ENCODE peak calls at places on chromosomes 16 and 17, in four cellular contexts. V is astrocyte of the cerebellum, K is iris pigment epithelial cell, L is mesothelial cell of epicardium. C is an unnamed sample.

GRCh38 chr17:65799454-65799853 is 238.0 kb upstream of the AXIN2 start:
- DNase-seq in V (no peak), K (no peak), L (no peak), C (no peak)

GRCh38 chr17:42849451-42850157 is 1.4 kb upstream of the AOC3 start:
- DNase-seq in V (no peak), K (no peak), L (no peak), C (no peak)

GRCh38 chr16:84027607-84028006 is 15.0 kb downstream of the SLC38A8 start:
- DNase-seq in V (no peak), K (no peak), L (no peak), C (no peak)

GRCh38 chr17:16281351-16281750 is 64.3 kb downstream of the PIGL start:
- DNase-seq in V (peak), K (peak), L (no peak), C (peak)

GRCh38 chr17:22512997-22513538 is 820.7 kb downstream of the KCNJ18 start:
- DNase-seq in V (no peak), K (no peak), L (no peak), C (no peak)

GRCh38 chr17:35345926-35346771 is 27.3 kb downstream of the SLFN11 start:
- DNase-seq in V (no peak), K (peak), L (no peak), C (peak)

GRCh38 chr17:6560496-6560895 is 4.1 kb upstream of the PITPNM3 start:
- DNase-seq in V (no peak), K (no peak), L (no peak), C (no peak)

GRCh38 chr17:8954339-8954738 is 11.2 kb downstream of the PIK3R5 start:
- DNase-seq in V (no peak), K (no peak), L (no peak), C (no peak)

GRCh38 chr16:3113765-3114479 is 1.5 kb downstream of the ZNF205 start:
- DNase-seq in V (no peak), K (no peak), L (no peak), C (no peak)

GRCh38 chr16:29849505-29849904 is 13.5 kb downstream of the CDIPT start:
- DNase-seq in V (no peak), K (no peak), L (no peak), C (no peak)

GRCh38 chr16:87895641-87896141 is 26.4 kb upstream of the SLC7A5 start:
- DNase-seq in V (peak), K (peak), L (no peak), C (peak)

GRCh38 chr17:3557768-3558583 is at the start of gene TRPV3:
- DNase-seq in V (no peak), K (no peak), L (no peak), C (no peak)

GRCh38 chr16:1993731-1994131 is 4.0 kb downstream of the SYNGR3 start:
- DNase-seq in V (no peak), K (peak), L (no peak), C (no peak)

C was measured in adipocyte.